ENCODE peak calls at places on chromosome 7, in five cellular contexts. One of them, this sample, is unnamed.
A peak's percentile ranks its signal among the peaks of the same experiment; 100 is the strongest.

GRCh38 chr7:46716926-46717325 is 795.9 kb upstream of the IGFBP3 start:
- DNase-seq in colonic mucosa: no peak
- DNase-seq in IMR-90: no peak
- DNase-seq in CD8-positive, alpha-beta memory T cell: no peak
- DNase-seq in left lung: no peak
- DNase-seq in this sample: no peak

GRCh38 chr7:153022796-153023592 is 263.4 kb downstream of the ACTR3B start:
- DNase-seq in colonic mucosa: no peak
- DNase-seq in IMR-90: no peak
- DNase-seq in CD8-positive, alpha-beta memory T cell: no peak
- DNase-seq in left lung: no peak
- DNase-seq in this sample: no peak

GRCh38 chr7:80249619-80250305 is 115.1 kb downstream of the GNAI1 start:
- DNase-seq in colonic mucosa: no peak
- DNase-seq in IMR-90: peak; percentile 29
- DNase-seq in CD8-positive, alpha-beta memory T cell: no peak
- DNase-seq in left lung: no peak
- DNase-seq in this sample: no peak

GRCh38 chr7:148142660-148143248 is 447.8 kb upstream of the C7orf33 start:
- DNase-seq in colonic mucosa: peak; percentile 40
- DNase-seq in IMR-90: peak; percentile 21
- DNase-seq in CD8-positive, alpha-beta memory T cell: no peak
- DNase-seq in left lung: no peak
- DNase-seq in this sample: no peak

GRCh38 chr7:68868975-68869374 is 729.3 kb upstream of the AUTS2 start:
- DNase-seq in colonic mucosa: no peak
- DNase-seq in IMR-90: no peak
- DNase-seq in CD8-positive, alpha-beta memory T cell: no peak
- DNase-seq in left lung: no peak
- DNase-seq in this sample: no peak

GRCh38 chr7:9488555-9488954 is 1055.1 kb downstream of the NXPH1 start:
- DNase-seq in colonic mucosa: no peak
- DNase-seq in IMR-90: peak; percentile 19
- DNase-seq in CD8-positive, alpha-beta memory T cell: no peak
- DNase-seq in left lung: no peak
- DNase-seq in this sample: no peak

GRCh38 chr7:18555120-18555519 is 59.6 kb downstream of the HDAC9 start:
- DNase-seq in colonic mucosa: no peak
- DNase-seq in IMR-90: peak; percentile 17
- DNase-seq in CD8-positive, alpha-beta memory T cell: no peak
- DNase-seq in left lung: no peak
- DNase-seq in this sample: no peak

GRCh38 chr7:90879924-90880323 is 283.8 kb downstream of the CDK14 start:
- DNase-seq in colonic mucosa: no peak
- DNase-seq in IMR-90: no peak
- DNase-seq in CD8-positive, alpha-beta memory T cell: no peak
- DNase-seq in left lung: no peak
- DNase-seq in this sample: no peak

GRCh38 chr7:22361795-22362194 is 4.8 kb upstream of the RAPGEF5 start:
- DNase-seq in colonic mucosa: peak; percentile 67
- DNase-seq in IMR-90: peak; percentile 2
- DNase-seq in CD8-positive, alpha-beta memory T cell: no peak
- DNase-seq in left lung: no peak
- DNase-seq in this sample: no peak

GRCh38 chr7:130948913-130949312 is 214.9 kb upstream of the KLF14 start:
- DNase-seq in colonic mucosa: no peak
- DNase-seq in IMR-90: no peak
- DNase-seq in CD8-positive, alpha-beta memory T cell: no peak
- DNase-seq in left lung: no peak
- DNase-seq in this sample: no peak
- H3K27ac ChIP-seq in colonic mucosa: no peak overlapping the region
- H3K27ac ChIP-seq in IMR-90: no peak overlapping the region
- H3K27ac ChIP-seq in CD8-positive, alpha-beta memory T cell: no peak overlapping the region
- H3K27ac ChIP-seq in left lung: no peak overlapping the region
- H3K27ac ChIP-seq in this sample: no peak overlapping the region

DNA sequence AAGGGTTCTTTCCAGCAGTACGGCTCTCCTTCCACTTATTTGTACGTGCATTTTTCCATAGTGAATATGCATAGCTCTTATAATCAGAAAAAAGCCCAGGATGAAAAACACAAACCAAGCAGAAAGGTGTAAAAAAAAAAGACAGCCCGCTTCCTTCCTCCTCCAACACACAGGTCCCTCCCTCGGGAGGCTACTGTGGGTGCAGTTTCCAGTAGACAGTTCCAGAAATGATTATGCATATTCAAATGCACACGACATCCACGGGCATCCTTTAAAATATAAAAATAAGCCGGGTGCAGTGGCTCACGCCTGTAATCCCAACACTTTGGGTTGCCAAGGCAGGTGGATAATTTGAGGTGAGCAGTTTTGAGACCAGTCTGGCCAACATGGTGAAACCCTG is 59.9 kb downstream of the TNRC18 start:
- DNase-seq in colonic mucosa: no peak
- DNase-seq in IMR-90: no peak
- DNase-seq in CD8-positive, alpha-beta memory T cell: no peak
- DNase-seq in left lung: no peak
- DNase-seq in this sample: no peak
- H3K4me1 ChIP-seq in colonic mucosa: no peaks in the 10 kb centered on the region
- H3K4me1 ChIP-seq in IMR-90: no peaks in the 10 kb centered on the region
- H3K4me1 ChIP-seq in CD8-positive, alpha-beta memory T cell: peaks cover 5% of the 10 kb centered on the region
- H3K4me1 ChIP-seq in left lung: peaks cover 36% of the 10 kb centered on the region
- H3K4me1 ChIP-seq in this sample: peaks cover 21% of the 10 kb centered on the region

DNA sequence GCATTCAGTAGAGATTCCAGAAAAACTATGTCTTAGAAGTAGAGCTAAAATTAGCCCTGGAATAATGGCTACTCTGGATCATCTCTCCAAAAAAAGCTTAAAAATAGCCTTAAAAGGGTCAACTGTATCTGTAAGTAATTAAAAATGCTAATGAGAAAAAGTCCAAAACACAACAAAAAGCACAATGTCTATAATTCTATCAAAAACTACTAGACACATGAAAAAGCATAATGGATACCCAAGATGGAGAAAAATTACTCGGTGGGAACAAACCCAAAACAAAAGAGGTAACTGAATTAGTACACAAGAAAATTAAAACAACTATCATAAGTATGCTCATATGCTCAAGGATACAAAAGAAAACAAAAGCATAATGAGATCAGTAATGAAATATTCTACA is 15.4 kb downstream of the ORC5 start:
- DNase-seq in colonic mucosa: no peak
- DNase-seq in IMR-90: no peak
- DNase-seq in CD8-positive, alpha-beta memory T cell: no peak
- DNase-seq in left lung: no peak
- DNase-seq in this sample: no peak
- H3K9me3 ChIP-seq in colonic mucosa: no peaks in the 10 kb centered on the region
- H3K9me3 ChIP-seq in IMR-90: no peaks in the 10 kb centered on the region
- H3K9me3 ChIP-seq in CD8-positive, alpha-beta memory T cell: no peaks in the 10 kb centered on the region
- H3K9me3 ChIP-seq in left lung: no peaks in the 10 kb centered on the region
- H3K9me3 ChIP-seq in this sample: no peaks in the 10 kb centered on the region

DNA sequence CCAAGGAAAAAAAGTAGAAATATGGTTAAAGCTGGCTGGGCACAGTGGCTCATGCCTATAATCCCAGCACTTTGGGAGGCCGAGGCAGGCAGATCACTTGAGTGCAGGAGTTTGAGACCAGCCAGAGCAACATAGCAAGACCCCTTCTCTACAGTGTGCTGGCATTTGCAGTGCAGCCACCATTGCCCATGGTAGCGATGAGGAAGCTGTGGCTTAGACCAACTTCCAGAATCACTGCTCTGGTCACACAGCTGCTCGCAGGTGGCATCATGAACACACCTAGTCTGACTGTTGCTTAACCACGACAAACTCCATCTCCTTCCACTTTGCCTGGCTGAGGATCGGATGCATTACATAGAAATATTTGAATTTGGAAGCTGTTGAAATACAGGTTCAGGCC is 137.1 kb downstream of the CUX1 start:
- DNase-seq in colonic mucosa: no peak
- DNase-seq in IMR-90: no peak
- DNase-seq in CD8-positive, alpha-beta memory T cell: no peak
- DNase-seq in left lung: no peak
- DNase-seq in this sample: no peak
- H3K27ac ChIP-seq in colonic mucosa: no peak overlapping the region
- H3K27ac ChIP-seq in IMR-90: peak overlapping the region; percentile 1
- H3K27ac ChIP-seq in CD8-positive, alpha-beta memory T cell: no peak overlapping the region
- H3K27ac ChIP-seq in left lung: no peak overlapping the region
- H3K27ac ChIP-seq in this sample: no peak overlapping the region

GRCh38 chr7:2497065-2497464 is 20.9 kb upstream of the GRIFIN start:
- DNase-seq in colonic mucosa: no peak
- DNase-seq in IMR-90: no peak
- DNase-seq in CD8-positive, alpha-beta memory T cell: no peak
- DNase-seq in left lung: no peak
- DNase-seq in this sample: no peak
- H3K4me1 ChIP-seq in colonic mucosa: peaks cover 16% of the 10 kb centered on the region
- H3K4me1 ChIP-seq in IMR-90: peaks cover 10% of the 10 kb centered on the region
- H3K4me1 ChIP-seq in CD8-positive, alpha-beta memory T cell: no peaks in the 10 kb centered on the region
- H3K4me1 ChIP-seq in left lung: peaks cover 14% of the 10 kb centered on the region
- H3K4me1 ChIP-seq in this sample: peaks cover 13% of the 10 kb centered on the region

GRCh38 chr7:154437238-154437637 is 385.0 kb downstream of the DPP6 start:
- DNase-seq in colonic mucosa: no peak
- DNase-seq in IMR-90: no peak
- DNase-seq in CD8-positive, alpha-beta memory T cell: no peak
- DNase-seq in left lung: no peak
- DNase-seq in this sample: no peak
- H3K9me3 ChIP-seq in colonic mucosa: no peaks in the 10 kb centered on the region
- H3K9me3 ChIP-seq in IMR-90: peaks cover 25% of the 10 kb centered on the region
- H3K9me3 ChIP-seq in CD8-positive, alpha-beta memory T cell: no peaks in the 10 kb centered on the region
- H3K9me3 ChIP-seq in left lung: no peaks in the 10 kb centered on the region
- H3K9me3 ChIP-seq in this sample: no peaks in the 10 kb centered on the region

GRCh38 chr7:129843982-129844840 is 108.5 kb downstream of the UBE2H start:
- DNase-seq in colonic mucosa: no peak
- DNase-seq in IMR-90: no peak
- DNase-seq in CD8-positive, alpha-beta memory T cell: no peak
- DNase-seq in left lung: no peak
- DNase-seq in this sample: no peak
- H3K27ac ChIP-seq in colonic mucosa: no peak overlapping the region
- H3K27ac ChIP-seq in IMR-90: no peak overlapping the region
- H3K27ac ChIP-seq in CD8-positive, alpha-beta memory T cell: no peak overlapping the region
- H3K27ac ChIP-seq in left lung: no peak overlapping the region
- H3K27ac ChIP-seq in this sample: no peak overlapping the region

DNA sequence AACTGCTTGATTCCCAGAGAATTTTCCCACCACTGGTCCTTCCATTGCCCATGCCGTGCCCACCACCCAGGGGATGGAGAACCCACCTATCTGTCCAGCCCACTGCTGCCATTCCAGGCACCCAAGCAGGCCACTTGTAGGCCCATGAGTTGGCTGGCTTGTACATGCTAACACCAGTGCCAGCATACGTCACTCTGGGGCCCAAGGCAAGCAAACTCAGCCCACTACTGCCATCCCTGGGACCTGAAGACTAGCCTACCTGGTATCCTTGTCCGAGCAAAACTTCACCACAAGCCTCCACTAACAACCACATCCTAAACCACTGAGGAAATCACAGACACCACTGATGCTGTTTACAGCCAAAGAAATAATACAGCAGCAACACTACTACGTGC is 44.7 kb upstream of the CDK6 start:
- DNase-seq in colonic mucosa: no peak
- DNase-seq in IMR-90: no peak
- DNase-seq in CD8-positive, alpha-beta memory T cell: no peak
- DNase-seq in left lung: no peak
- DNase-seq in this sample: no peak
- H3K4me1 ChIP-seq in colonic mucosa: no peaks in the 10 kb centered on the region
- H3K4me1 ChIP-seq in IMR-90: no peaks in the 10 kb centered on the region
- H3K4me1 ChIP-seq in CD8-positive, alpha-beta memory T cell: peaks cover 14% of the 10 kb centered on the region
- H3K4me1 ChIP-seq in left lung: no peaks in the 10 kb centered on the region
- H3K4me1 ChIP-seq in this sample: no peaks in the 10 kb centered on the region